ENCODE peak calls at places on chromosomes 1 and 21, in eight cellular contexts. I is K562, C is HCT116, F is NCI-H1092 treated with DMSO at 0.1 percent for 48 hours, R is ecto neural progenitor cell, E is prostate gland, Q is NCI-H774, B is HCEC 1CT. A is an unnamed sample.

GRCh38 chr1:181255270-181255929 is 166.9 kb downstream of the IER5 start:
- DNase-seq in Q (no peak), E (no peak), B (peak), I (no peak), F (no peak), C (no peak), R (no peak), A (peak)

GRCh38 chr1:147539122-147539575 is 2.2 kb upstream of the BCL9 start:
- DNase-seq in Q (no peak), E (no peak), R (no peak), B (peak), F (no peak), C (peak), I (peak), A (peak)

GRCh38 chr1:218436346-218436745 is 91.2 kb downstream of the TGFB2 start:
- DNase-seq in Q (no peak), C (no peak), F (no peak), B (no peak), I (no peak), E (no peak), R (no peak), A (no peak)

GRCh38 chr1:204080163-204080903 is 7.4 kb downstream of the SOX13 start:
- DNase-seq in C (peak), E (peak), R (peak), F (peak), Q (peak), I (peak), B (peak), A (peak)

GRCh38 chr1:70993841-70994240 is 53.8 kb downstream of the PTGER3 start:
- DNase-seq in I (no peak), R (no peak), E (no peak), C (no peak), F (no peak), B (no peak), Q (no peak), A (no peak)

GRCh38 chr21:37862536-37862935 is 53.7 kb downstream of the KCNJ6 start:
- DNase-seq in E (no peak), F (peak), B (peak), Q (peak), C (no peak), I (no peak), R (peak), A (peak)

GRCh38 chr1:233907139-233907538 is 2.7 kb downstream of the SLC35F3 start:
- DNase-seq in Q (no peak), I (no peak), E (no peak), R (no peak), B (no peak), C (no peak), F (no peak), A (no peak)

GRCh38 chr1:54278941-54279422 is 79.0 kb downstream of the MRPL37 start:
- DNase-seq in C (no peak), Q (no peak), F (no peak), B (peak), R (no peak), I (no peak), E (no peak), A (peak)

GRCh38 chr1:162670928-162671663 is 38.8 kb downstream of the DDR2 start:
- DNase-seq in B (peak), F (no peak), C (no peak), Q (no peak), I (no peak), E (no peak), R (no peak), A (peak)

GRCh38 chr1:3775498-3776230 is 3.1 kb downstream of the SMIM1 start:
- DNase-seq in B (peak), E (no peak), C (peak), F (no peak), I (peak), Q (peak), R (peak), A (peak)

GRCh38 chr21:37642493-37642892 is 273.8 kb downstream of the KCNJ6 start:
- DNase-seq in R (no peak), B (no peak), I (peak), C (peak), Q (no peak), E (peak), F (peak), A (no peak)

GRCh38 chr1:53293123-53293522 is 34.7 kb downstream of the LRP8 start:
- DNase-seq in I (no peak), B (peak), Q (no peak), F (no peak), R (no peak), E (no peak), C (no peak), A (peak)

GRCh38 chr1:63662056-63662836 is 69.0 kb downstream of the PGM1 start:
- DNase-seq in B (peak), Q (no peak), F (no peak), E (no peak), I (no peak), R (no peak), C (peak), A (peak)

GRCh38 chr1:16998589-16998988 is 13.1 kb downstream of the ATP13A2 start:
- DNase-seq in B (no peak), F (no peak), C (no peak), Q (no peak), R (no peak), E (peak), I (no peak), A (no peak)

GRCh38 chr1:221149676-221150075 is 270.4 kb downstream of the HLX start:
- DNase-seq in B (no peak), I (no peak), C (no peak), E (no peak), F (no peak), Q (no peak), R (no peak), A (no peak)

GRCh38 chr1:2606004-2606805 is 19.6 kb downstream of the PRXL2B start:
- DNase-seq in F (no peak), I (no peak), E (no peak), B (no peak), C (no peak), Q (no peak), R (peak), A (no peak)

GRCh38 chr1:5891141-5891540 is 101.1 kb downstream of the NPHP4 start:
- DNase-seq in B (no peak), F (no peak), E (no peak), Q (no peak), C (no peak), R (no peak), I (no peak), A (no peak)

GRCh38 chr1:6330410-6330827 is 63.1 kb downstream of the ACOT7 start:
- DNase-seq in E (no peak), F (peak), B (no peak), R (no peak), I (no peak), Q (no peak), C (no peak), A (peak)

GRCh38 chr1:181104042-181104789 is 15.7 kb downstream of the IER5 start:
- DNase-seq in R (no peak), C (no peak), B (peak), Q (no peak), F (no peak), I (no peak), E (no peak), A (no peak)

GRCh38 chr1:224183591-224184312 is 712 bp downstream of the DEGS1 start:
- DNase-seq in I (peak), C (no peak), Q (peak), F (peak), R (peak), E (no peak), B (peak), A (peak)

GRCh38 chr1:23222331-23222730 is 5.0 kb upstream of the HTR1D start:
- DNase-seq in E (no peak), C (no peak), F (no peak), Q (no peak), B (no peak), R (no peak), I (no peak), A (no peak)

GRCh38 chr1:53526451-53527101 is 67.4 kb downstream of the DMRTB1 start:
- DNase-seq in C (no peak), B (no peak), Q (no peak), F (peak), I (no peak), R (no peak), E (peak), A (no peak)

A was measured in EL.